ENCODE peak calls at places on chromosomes 16 and 17, in four cellular contexts. K is heart right ventricle, G is ascending aorta, T is left lung. O is an unnamed sample. For H3K9me3 and H3K27me3, the result is how much of the 10 kb centered on the place peaks cover.

GRCh38 chr16:35516971-35517370 is 2057.6 kb downstream of the TP53TG3F start:
- DNase-seq in T (no peak), G (no peak), K (no peak), O (no peak)

GRCh38 chr17:44355310-44355640 is 8.4 kb downstream of the FAM171A2 start:
- DNase-seq in G (no peak), K (no peak), T (peak), O (no peak)

GRCh38 chr17:20791626-20792025 is 212.1 kb downstream of the CDRT15L2 start:
- DNase-seq in T (no peak), G (no peak), K (no peak), O (no peak)

GRCh38 chr17:39781028-39781800 is 43.5 kb downstream of the GRB7 start:
- DNase-seq in K (no peak), G (no peak), T (no peak), O (no peak)

GRCh38 chr16:15644306-15644961 is 1.5 kb upstream of the MARF1 start:
- DNase-seq in G (no peak), T (no peak), K (no peak), O (no peak)

GRCh38 chr17:44655983-44656700 is at the start of gene MEIOC:
- DNase-seq in T (no peak), G (no peak), K (no peak), O (peak)

GRCh38 chr17:47305302-47305923 is 18.3 kb upstream of the EFCAB13 start:
- DNase-seq in K (no peak), G (peak), T (no peak), O (no peak)

GRCh38 chr17:10216213-10216982 is 18.0 kb upstream of the GAS7 start:
- DNase-seq in T (no peak), G (no peak), K (no peak), O (no peak)

GRCh38 chr17:59842901-59843652 is 49.7 kb downstream of the TUBD1 start:
- DNase-seq in G (no peak), T (no peak), K (no peak), O (no peak)

GRCh38 chr16:64742560-64742959 is 379.3 kb downstream of the CDH11 start:
- DNase-seq in T (no peak), K (no peak), G (no peak), O (no peak)

GRCh38 chr16:61233718-61234117 is 802.5 kb downstream of the CDH8 start:
- DNase-seq in G (no peak), K (no peak), T (no peak), O (no peak)

GRCh38 chr16:19901164-19901563 is 16.5 kb upstream of the GPRC5B start:
- DNase-seq in T (no peak), K (no peak), G (no peak), O (no peak)

GRCh38 chr16:85327731-85328664 is 215.7 kb upstream of the CIBAR2 start:
- DNase-seq in T (no peak), K (no peak), G (no peak), O (no peak)

GRCh38 chr16:88747588-88748301 is 37.3 kb downstream of the PIEZO1 start:
- DNase-seq in K (no peak), G (no peak), T (no peak), O (no peak)

GRCh38 chr16:30142672-30143346 is 19.8 kb upstream of the MAPK3 start:
- DNase-seq in G (no peak), K (no peak), T (no peak), O (no peak)

GRCh38 chr16:1708768-1709180 is 2.8 kb downstream of the MAPK8IP3 start:
- DNase-seq in K (peak), T (no peak), G (no peak), O (no peak)

GRCh38 chr16:80100846-80101451 is 439.8 kb upstream of the DYNLRB2 start:
- DNase-seq in K (no peak), T (no peak), G (no peak), O (no peak)

GRCh38 chr16:46928811-46929210 is 44.6 kb downstream of the GPT2 start:
- DNase-seq in T (no peak), G (no peak), K (no peak), O (no peak)

GRCh38 chr17:75260679-75261335 is 599 bp downstream of the GGA3 start:
- DNase-seq in G (no peak), T (no peak), K (no peak), O (peak)

GRCh38 chr16:22356930-22357634 is 17.3 kb downstream of the CDR2 start:
- DNase-seq in K (no peak), T (no peak), G (no peak), O (no peak)

GRCh38 chr17:47836601-47837000 is 4.5 kb downstream of the SCRN2 start:
- DNase-seq in T (no peak), G (no peak), K (no peak), O (no peak)

GRCh38 chr16:46648656-46649055 is 27.5 kb upstream of the SHCBP1 start:
- DNase-seq in G (no peak), K (no peak), T (no peak), O (no peak)

GRCh38 chr17:47956818-47957590 is 679 bp downstream of the PRR15L start:
- DNase-seq in T (no peak), K (no peak), G (no peak), O (no peak)

GRCh38 chr17:62705781-62706597 is 78.5 kb downstream of the MRC2 start:
- DNase-seq in T (no peak), G (no peak), K (no peak), O (no peak)

GRCh38 chr16:26464576-26465266 is 602.0 kb upstream of the C16orf82 start:
- DNase-seq in G (no peak), K (no peak), T (no peak), O (no peak)

GRCh38 chr16:56506941-56507340 is 12.9 kb downstream of the BBS2 start:
- DNase-seq in T (no peak), G (no peak), K (no peak), O (no peak)

GRCh38 chr16:58119509-58119845 is 9.7 kb downstream of the CFAP20 start:
- DNase-seq in T (no peak), G (no peak), K (no peak), O (no peak)

GRCh38 chr16:27387724-27388123 is 14.2 kb upstream of the IL21R start:
- DNase-seq in K (no peak), T (no peak), G (no peak), O (no peak)

GRCh38 chr16:57875347-57875746 is 73.1 kb upstream of the KIFC3 start:
- DNase-seq in T (no peak), G (no peak), K (no peak), O (no peak)

GRCh38 chr17:67393809-67394418 is 16.8 kb downstream of the PITPNC1 start:
- DNase-seq in G (no peak), T (no peak), K (no peak), O (no peak)

GRCh38 chr17:77315551-77316190 is 174.9 kb downstream of the SEC14L1 start:
- DNase-seq in T (peak), K (no peak), G (no peak), O (no peak)

GRCh38 chr17:76208120-76208519 is 32.2 kb downstream of the RNF157 start:
- DNase-seq in G (no peak), T (no peak), K (no peak), O (no peak)

GRCh38 chr16:68286153-68287074 is 22.1 kb downstream of the SLC7A6 start:
- DNase-seq in T (no peak), G (no peak), K (no peak), O (no peak)

GRCh38 chr16:15641753-15642556 is 999 bp downstream of the MARF1 start:
- DNase-seq in G (no peak), T (no peak), K (no peak), O (no peak)

GRCh38 chr16:29662000-29662728 is 883 bp upstream of the SPN start:
- DNase-seq in T (no peak), G (no peak), K (no peak), O (no peak)

GRCh38 chr16:51442140-51442539 is 291.1 kb upstream of the SALL1 start:
- DNase-seq in G (no peak), K (no peak), T (no peak), O (no peak)

GRCh38 chr16:27355610-27356009 is 41.8 kb downstream of the IL4R start:
- DNase-seq in G (no peak), T (no peak), K (peak), O (peak)

GRCh38 chr16:48605518-48606110 is 4.4 kb downstream of the N4BP1 start:
- DNase-seq in K (no peak), G (no peak), T (no peak), O (no peak)

GRCh38 chr16:48609453-48610023 is 442 bp downstream of the N4BP1 start:
- DNase-seq in K (peak), G (peak), T (peak), O (peak)

GRCh38 chr16:48608871-48609452 is 1.0 kb downstream of the N4BP1 start:
- DNase-seq in T (no peak), K (no peak), G (no peak), O (no peak)

GRCh38 chr16:48607056-48607825 is 2.7 kb downstream of the N4BP1 start:
- DNase-seq in T (no peak), K (no peak), G (no peak), O (no peak)

DNA sequence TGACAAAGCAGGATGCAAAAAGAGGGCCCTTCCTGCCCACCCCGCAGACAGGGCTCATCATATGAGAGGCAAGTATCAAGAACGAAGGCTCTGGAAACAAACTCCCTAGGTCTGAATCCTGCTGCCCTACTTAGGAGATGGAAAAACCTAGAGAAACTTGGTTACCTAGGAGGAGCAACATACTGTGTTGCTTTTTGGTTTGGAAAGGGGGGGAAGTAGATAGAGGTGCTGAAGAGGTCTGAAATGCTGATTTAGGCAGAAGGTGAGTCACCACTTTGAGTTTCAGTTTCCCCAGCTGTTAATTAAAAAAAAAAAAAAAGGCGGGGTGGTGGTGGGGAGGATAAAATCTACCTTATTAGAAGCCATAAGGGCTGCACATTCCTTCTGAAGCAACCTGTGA is 1.5 kb downstream of the N4BP1 start:
- DNase-seq in T (no peak), G (no peak), K (no peak), O (no peak)
- H3K27ac ChIP-seq in T (peak), G (no peak), K (peak), O (peak)

GRCh38 chr16:3311496-3311895 is 6.2 kb downstream of the ZNF75A start:
- DNase-seq in G (no peak), T (no peak), K (no peak), O (no peak)

GRCh38 chr16:3304370-3304769 is 860 bp downstream of the TIGD7 start:
- DNase-seq in T (no peak), G (no peak), K (no peak), O (no peak)

GRCh38 chr16:3305109-3306068 is at the start of the genes TIGD7 and ZNF75A:
- DNase-seq in G (peak), K (peak), T (peak), O (peak)

DNA sequence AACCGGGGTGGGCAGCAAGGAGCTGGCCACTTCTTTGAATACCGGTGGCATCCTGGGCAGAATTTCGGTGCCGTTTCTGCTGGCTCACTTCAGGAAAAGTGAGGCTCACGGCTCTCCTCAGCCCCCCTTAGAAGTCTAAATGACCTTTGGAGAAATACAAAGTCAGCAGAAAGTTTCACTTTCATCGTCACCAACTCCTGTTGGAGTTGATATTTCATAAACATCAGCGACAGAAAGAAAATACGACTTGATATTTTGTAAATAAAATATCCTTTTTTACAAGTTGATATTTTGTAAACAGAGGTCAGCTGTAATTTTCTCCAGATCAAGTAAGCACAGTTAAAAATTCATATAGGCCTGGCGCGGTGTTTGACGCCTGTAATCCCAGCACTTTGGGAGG is 781 bp downstream of the ZNF75A start:
- DNase-seq in K (no peak), T (no peak), G (no peak), O (no peak)
- H3K9me3 ChIP-seq in K (half or more), T (half or more), G (half or more), O (under half)

DNA sequence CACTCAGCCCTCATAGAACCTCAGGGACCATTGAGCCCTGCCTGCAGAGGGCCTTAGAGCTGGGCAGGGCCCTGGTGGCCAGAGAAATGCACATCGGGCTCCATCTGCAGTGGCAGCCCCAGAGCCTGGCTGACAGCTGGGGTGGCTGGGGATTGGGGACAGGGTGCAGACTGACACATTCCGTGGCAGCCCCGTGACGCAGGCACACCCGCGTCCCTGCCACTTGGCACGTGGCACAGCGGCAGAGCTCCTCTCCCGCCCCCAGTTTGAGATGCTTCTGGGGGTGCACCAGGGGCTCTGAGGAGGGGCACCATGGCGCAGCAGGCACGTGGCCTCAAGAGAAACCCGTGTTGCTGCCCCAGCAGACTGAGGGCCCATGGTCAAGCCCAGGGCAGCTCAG is 2.2 kb downstream of the FBXL16 start:
- DNase-seq in K (no peak), G (no peak), T (no peak), O (no peak)
- H3K27me3 ChIP-seq in K (half or more), G (under half), T (half or more), O (half or more)

DNA sequence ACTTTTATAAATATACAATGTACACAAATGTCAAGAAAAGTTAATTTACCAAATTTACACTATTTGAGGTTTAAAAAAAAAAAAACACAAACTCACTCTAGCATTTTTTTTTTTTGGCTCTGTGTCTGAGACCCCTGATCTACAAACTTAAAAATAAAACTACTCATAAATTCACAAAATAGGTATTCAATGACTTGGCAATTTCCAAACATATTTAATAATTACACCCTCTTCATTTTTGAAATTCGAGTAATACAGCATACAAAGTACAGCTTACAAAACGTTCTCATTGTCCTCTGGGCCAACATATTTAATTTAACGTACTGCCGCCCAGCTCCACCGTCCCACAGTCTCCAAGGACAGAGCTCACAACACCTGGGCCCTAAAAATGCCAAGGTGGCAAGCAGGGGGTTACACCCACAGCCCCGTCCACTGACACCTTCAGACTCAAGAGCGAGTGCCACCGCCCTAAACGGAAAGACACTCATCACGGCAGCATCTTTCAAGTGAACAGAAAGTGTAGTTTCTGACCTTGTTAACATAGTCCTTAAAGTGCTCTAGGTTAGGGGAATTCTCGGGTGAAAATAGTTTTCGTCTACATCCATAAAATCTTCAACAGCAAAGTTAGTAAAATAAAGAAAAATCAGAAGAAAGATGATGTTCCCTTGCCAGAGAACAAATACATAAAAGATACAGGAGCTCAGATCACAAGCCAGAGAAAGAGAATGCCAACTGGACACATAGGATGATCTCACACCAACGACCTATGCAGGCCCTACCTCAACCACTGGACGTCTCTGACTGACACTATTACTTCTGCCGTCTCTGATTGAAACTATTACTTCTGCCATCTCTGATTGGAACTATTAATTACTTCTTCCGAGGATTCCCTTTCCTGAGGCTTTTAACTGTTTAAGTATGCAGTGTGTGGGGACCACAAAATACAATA is 4.2 kb downstream of the ADCY9 start:
- DNase-seq in T (no peak), K (no peak), G (no peak), O (no peak)
- H3K27ac ChIP-seq in T (peak), K (peak), G (peak), O (no peak)

O was measured in effector memory CD4-positive, alpha-beta T cell.